ENCODE peak calls at places on chromosomes 13 and 19, in ten cellular contexts. Q is transverse colon, P is HepG2, Z is upper lobe of left lung, W is stomach, K is ovary, N is A549, O is H1, G is tibial nerve, I is sigmoid colon. T is an unnamed sample.

GRCh38 chr19:4115050-4115817 is 8.7 kb downstream of the MAP2K2 start:
- DNase-seq in Q (peak), P (no peak), Z (peak), W (peak), K (no peak), N (no peak), O (no peak), G (no peak), I (no peak), T (no peak)

GRCh38 chr13:110715395-110716234 is 2.1 kb downstream of the ING1 start:
- DNase-seq in Q (peak), P (peak), Z (peak), W (peak), K (peak), N (peak), O (peak), G (peak), I (peak), T (peak)

GRCh38 chr19:43316591-43317319 is 36.7 kb upstream of the CD177 start:
- DNase-seq in Q (peak), P (peak), Z (no peak), W (peak), K (no peak), N (peak), O (peak), G (no peak), I (no peak), T (no peak)

GRCh38 chr13:108195146-108195545 is 20.2 kb downstream of the LIG4 start:
- DNase-seq in Q (no peak), P (no peak), Z (no peak), W (no peak), K (no peak), N (no peak), O (no peak), G (no peak), I (no peak), T (no peak)

GRCh38 chr13:114099191-114099590 is 33.2 kb downstream of the RASA3 start:
- DNase-seq in Q (peak), P (peak), Z (peak), W (no peak), K (peak), N (peak), O (no peak), G (peak), I (peak), T (peak)

GRCh38 chr13:31951215-31951678 is 80.3 kb upstream of the FRY start:
- DNase-seq in Q (peak), P (no peak), Z (peak), W (peak), K (no peak), N (no peak), O (no peak), G (peak), I (peak), T (no peak)

GRCh38 chr19:33734913-33735312 is 61.8 kb upstream of the KCTD15 start:
- DNase-seq in Q (no peak), P (no peak), Z (no peak), W (no peak), K (no peak), N (no peak), O (no peak), G (no peak), I (no peak), T (no peak)

GRCh38 chr19:35648017-35648961 is at the start of gene COX6B1:
- DNase-seq in Q (peak), P (peak), Z (peak), W (peak), K (peak), N (peak), O (peak), G (peak), I (peak), T (peak)

GRCh38 chr13:98310485-98311199 is 133.6 kb upstream of the RNF113B start:
- DNase-seq in Q (no peak), P (peak), Z (no peak), W (no peak), K (no peak), N (no peak), O (no peak), G (no peak), I (no peak), T (no peak)

GRCh38 chr13:50539791-50540530 is 303.5 kb downstream of the DLEU7 start:
- DNase-seq in Q (no peak), P (no peak), Z (no peak), W (no peak), K (no peak), N (no peak), O (no peak), G (no peak), I (no peak), T (no peak)

GRCh38 chr13:24005711-24006281 is 108.5 kb upstream of the C1QTNF9B start:
- DNase-seq in Q (no peak), P (no peak), Z (no peak), W (no peak), K (no peak), N (no peak), O (no peak), G (no peak), I (no peak), T (no peak)

GRCh38 chr13:50319603-50320296 is 304.5 kb downstream of the KCNRG start:
- DNase-seq in Q (no peak), P (peak), Z (no peak), W (no peak), K (no peak), N (peak), O (no peak), G (no peak), I (no peak), T (no peak)

GRCh38 chr13:82717249-82717648 is 1165.0 kb downstream of the SLITRK1 start:
- DNase-seq in Q (no peak), P (no peak), Z (no peak), W (no peak), K (no peak), N (no peak), O (no peak), G (no peak), I (no peak), T (no peak)

GRCh38 chr19:55579766-55580621 is 654 bp downstream of the ZNF579 start:
- DNase-seq in Q (no peak), P (peak), Z (no peak), W (no peak), K (peak), N (peak), O (no peak), G (no peak), I (no peak), T (no peak)

GRCh38 chr19:13935765-13936486 is 2.3 kb downstream of the PODNL1 start:
- DNase-seq in Q (no peak), P (no peak), Z (no peak), W (no peak), K (no peak), N (no peak), O (no peak), G (no peak), I (no peak), T (no peak)

GRCh38 chr13:28375250-28375930 is 119.5 kb downstream of the FLT1 start:
- DNase-seq in Q (no peak), P (no peak), Z (no peak), W (no peak), K (no peak), N (no peak), O (no peak), G (no peak), I (no peak), T (no peak)

GRCh38 chr13:98262307-98262706 is 85.2 kb upstream of the RNF113B start:
- DNase-seq in Q (no peak), P (no peak), Z (no peak), W (no peak), K (no peak), N (no peak), O (no peak), G (no peak), I (no peak), T (no peak)

GRCh38 chr13:84362777-84363176 is 480.5 kb upstream of the SLITRK1 start:
- DNase-seq in Q (no peak), P (no peak), Z (no peak), W (no peak), K (no peak), N (no peak), O (no peak), G (no peak), I (no peak), T (no peak)

GRCh38 chr19:34733266-34733825 is 697 bp upstream of the ZNF181 start:
- DNase-seq in Q (no peak), P (peak), Z (no peak), W (no peak), K (no peak), N (no peak), O (peak), G (peak), I (peak), T (no peak)

GRCh38 chr19:7368456-7368855 is 19.7 kb downstream of the ARHGEF18 start:
- DNase-seq in Q (peak), P (no peak), Z (no peak), W (no peak), K (peak), N (no peak), O (no peak), G (no peak), I (peak), T (no peak)

GRCh38 chr19:40424637-40425449 is 949 bp downstream of the SERTAD1 start:
- DNase-seq in Q (no peak), P (no peak), Z (peak), W (no peak), K (no peak), N (no peak), O (no peak), G (no peak), I (no peak), T (no peak)

GRCh38 chr13:37648604-37649003 is 50.0 kb upstream of the POSTN start:
- DNase-seq in Q (no peak), P (no peak), Z (no peak), W (no peak), K (no peak), N (no peak), O (no peak), G (no peak), I (no peak), T (no peak)

GRCh38 chr19:39671739-39672363 is 16.1 kb downstream of the LGALS16 start:
- DNase-seq in Q (no peak), P (peak), Z (no peak), W (peak), K (no peak), N (peak), O (peak), G (no peak), I (no peak), T (peak)

GRCh38 chr13:41411536-41411935 is 45.8 kb upstream of the RGCC start:
- DNase-seq in Q (no peak), P (peak), Z (no peak), W (no peak), K (no peak), N (peak), O (no peak), G (no peak), I (no peak), T (peak)

GRCh38 chr19:14432817-14433453 is at the start of gene PKN1:
- DNase-seq in Q (peak), P (no peak), Z (peak), W (peak), K (peak), N (peak), O (no peak), G (no peak), I (no peak), T (no peak)

GRCh38 chr19:56837892-56838679 is 2.4 kb downstream of the PEG3 start:
- DNase-seq in Q (peak), P (peak), Z (peak), W (no peak), K (peak), N (no peak), O (no peak), G (peak), I (peak), T (no peak)

GRCh38 chr13:48156466-48156865 is 61.6 kb upstream of the MED4 start:
- DNase-seq in Q (peak), P (no peak), Z (peak), W (peak), K (no peak), N (no peak), O (no peak), G (no peak), I (no peak), T (no peak)

GRCh38 chr19:14333101-14333871 is 48.0 kb upstream of the ADGRE5 start:
- DNase-seq in Q (peak), P (no peak), Z (no peak), W (peak), K (peak), N (peak), O (no peak), G (no peak), I (no peak), T (no peak)

GRCh38 chr13:44904982-44905381 is 84.3 kb downstream of the NUFIP1 start:
- DNase-seq in Q (peak), P (no peak), Z (no peak), W (peak), K (peak), N (peak), O (no peak), G (peak), I (peak), T (no peak)

GRCh38 chr19:29678484-29679106 is 13.3 kb downstream of the PLEKHF1 start:
- DNase-seq in Q (peak), P (peak), Z (no peak), W (no peak), K (peak), N (no peak), O (no peak), G (peak), I (peak), T (peak)

GRCh38 chr19:55500368-55500952 is 12.2 kb downstream of the SSC5D start:
- DNase-seq in Q (no peak), P (no peak), Z (no peak), W (no peak), K (peak), N (no peak), O (no peak), G (no peak), I (no peak), T (no peak)

GRCh38 chr13:52845334-52845761 is 3.1 kb downstream of the PCDH8 start:
- DNase-seq in Q (no peak), P (no peak), Z (no peak), W (no peak), K (no peak), N (no peak), O (no peak), G (no peak), I (no peak), T (no peak)

GRCh38 chr19:13588953-13589833 is 82.9 kb upstream of the CACNA1A start:
- DNase-seq in Q (peak), P (peak), Z (peak), W (peak), K (peak), N (peak), O (peak), G (peak), I (peak), T (no peak)

GRCh38 chr13:74203576-74203975 is 69.4 kb upstream of the KLF12 start:
- DNase-seq in Q (no peak), P (no peak), Z (no peak), W (no peak), K (no peak), N (no peak), O (no peak), G (no peak), I (no peak), T (no peak)

GRCh38 chr13:67226686-67227085 is 3.5 kb downstream of the PCDH9 start:
- DNase-seq in Q (no peak), P (no peak), Z (no peak), W (no peak), K (no peak), N (no peak), O (no peak), G (no peak), I (no peak), T (no peak)

GRCh38 chr13:111423168-111423785 is 102.8 kb downstream of the TEX29 start:
- DNase-seq in Q (no peak), P (no peak), Z (no peak), W (no peak), K (no peak), N (no peak), O (no peak), G (no peak), I (no peak), T (no peak)

GRCh38 chr13:36453518-36453917 is 21.2 kb downstream of the CCNA1 start:
- DNase-seq in Q (no peak), P (no peak), Z (no peak), W (no peak), K (no peak), N (no peak), O (no peak), G (no peak), I (no peak), T (no peak)

GRCh38 chr13:32731576-32731975 is 145.3 kb downstream of the PDS5B start:
- DNase-seq in Q (no peak), P (no peak), Z (no peak), W (no peak), K (no peak), N (peak), O (no peak), G (no peak), I (no peak), T (no peak)

GRCh38 chr13:110177790-110178189 is 129.2 kb downstream of the COL4A1 start:
- DNase-seq in Q (no peak), P (no peak), Z (no peak), W (no peak), K (no peak), N (no peak), O (no peak), G (no peak), I (no peak), T (no peak)

GRCh38 chr19:771332-771785 is 20.4 kb downstream of the MISP start:
- DNase-seq in Q (no peak), P (peak), Z (no peak), W (no peak), K (no peak), N (peak), O (no peak), G (no peak), I (no peak), T (no peak)
- H3K4me3 ChIP-seq in Q (no peak), P (no peak), Z (no peak), W (no peak), K (no peak), N (no peak), O (no peak), G (no peak), I (no peak), T (no peak)

GRCh38 chr13:113084094-113084942 is 21.3 kb upstream of the F7 start:
- DNase-seq in Q (no peak), P (no peak), Z (no peak), W (no peak), K (no peak), N (no peak), O (no peak), G (no peak), I (no peak), T (no peak)
- TF ChIP-seq CTCF in Q (no peak), P (no peak), Z (no peak), W (no peak), K (no peak), N (no peak), O (no peak), G (no peak), I (no peak), T (no peak)

DNA sequence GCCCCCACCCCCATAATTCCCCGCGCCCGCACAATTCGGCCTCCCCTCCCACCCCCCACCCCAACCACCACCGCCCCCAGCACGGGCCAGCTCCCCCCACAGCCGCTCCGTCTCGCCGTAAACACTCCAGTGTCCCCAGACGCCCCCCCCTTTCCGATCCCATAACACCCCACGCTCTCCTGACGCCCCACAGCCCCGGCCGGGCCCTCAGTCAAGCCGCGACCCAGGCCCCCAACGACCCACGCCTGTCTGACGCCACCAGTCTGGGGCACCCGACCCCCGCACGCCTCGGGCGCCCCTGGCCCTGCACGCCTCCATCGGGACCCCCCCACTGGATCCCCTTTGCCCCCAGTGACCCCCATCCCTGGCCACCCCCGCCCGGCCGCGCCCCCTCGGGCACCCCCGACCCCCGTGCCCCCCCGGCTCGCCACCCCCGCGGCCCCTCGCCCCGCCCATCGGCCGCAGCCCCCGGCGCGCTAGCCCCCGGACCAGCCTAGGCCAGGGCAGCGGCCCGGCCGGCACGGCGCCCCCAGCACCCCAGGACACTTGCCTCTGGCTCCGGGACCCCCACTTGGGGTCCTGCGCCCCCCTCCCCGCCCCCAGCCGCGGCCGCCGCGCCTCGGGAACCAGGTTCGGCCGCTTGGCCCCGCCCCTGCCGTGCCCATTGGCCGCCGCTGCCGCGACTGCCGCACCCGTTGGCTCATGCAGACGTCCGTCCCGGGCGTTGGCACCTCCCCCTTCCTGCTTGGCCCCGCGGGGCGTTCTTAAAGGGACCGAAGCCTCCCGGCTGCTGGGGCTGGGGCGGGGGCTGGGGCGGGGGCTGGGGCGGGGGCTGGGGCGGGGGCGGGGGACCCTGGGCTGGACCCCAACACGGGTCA is at the start of gene FKBP8:
- DNase-seq in Q (peak), P (peak), Z (peak), W (peak), K (peak), N (peak), O (peak), G (peak), I (peak), T (peak)
- TF ChIP-seq EP300 in Q (no peak), P (no peak), Z (no peak), W (no peak), K (no peak), N (no peak), O (no peak), G (no peak), I (no peak), T (no peak)

GRCh38 chr19:16584825-16585801 is 12.9 kb upstream of the SLC35E1 start:
- DNase-seq in Q (no peak), P (no peak), Z (no peak), W (no peak), K (no peak), N (no peak), O (no peak), G (no peak), I (no peak), T (no peak)
- H3K4me3 ChIP-seq in Q (no peak), P (no peak), Z (no peak), W (peak), K (no peak), N (no peak), O (no peak), G (peak), I (peak), T (peak)

DNA sequence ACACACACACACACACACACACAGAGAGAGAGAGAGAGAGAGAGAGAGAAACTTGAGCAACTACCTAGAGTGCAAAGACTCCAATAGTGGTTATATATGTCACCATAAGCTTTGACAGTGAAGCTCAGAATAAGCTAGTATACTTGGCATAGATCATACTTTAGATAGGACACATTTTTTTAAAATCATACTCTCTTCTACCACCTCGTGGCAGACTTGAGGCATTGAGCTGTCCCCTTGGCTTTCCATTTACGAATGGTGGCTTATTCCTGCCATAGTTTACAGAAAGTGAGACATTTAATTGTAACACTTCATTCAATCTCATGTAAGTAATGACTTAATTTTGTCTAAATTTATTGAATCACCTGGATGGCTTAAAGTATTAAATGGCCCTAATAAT is 108.2 kb downstream of the EDNRB start:
- DNase-seq in Q (no peak), P (no peak), Z (no peak), W (no peak), K (no peak), N (peak), O (no peak), G (no peak), I (no peak), T (no peak)
- TF ChIP-seq CTCF in Q (no peak), P (no peak), Z (peak), W (no peak), K (no peak), N (no peak), O (no peak), G (no peak), I (no peak), T (no peak)

DNA sequence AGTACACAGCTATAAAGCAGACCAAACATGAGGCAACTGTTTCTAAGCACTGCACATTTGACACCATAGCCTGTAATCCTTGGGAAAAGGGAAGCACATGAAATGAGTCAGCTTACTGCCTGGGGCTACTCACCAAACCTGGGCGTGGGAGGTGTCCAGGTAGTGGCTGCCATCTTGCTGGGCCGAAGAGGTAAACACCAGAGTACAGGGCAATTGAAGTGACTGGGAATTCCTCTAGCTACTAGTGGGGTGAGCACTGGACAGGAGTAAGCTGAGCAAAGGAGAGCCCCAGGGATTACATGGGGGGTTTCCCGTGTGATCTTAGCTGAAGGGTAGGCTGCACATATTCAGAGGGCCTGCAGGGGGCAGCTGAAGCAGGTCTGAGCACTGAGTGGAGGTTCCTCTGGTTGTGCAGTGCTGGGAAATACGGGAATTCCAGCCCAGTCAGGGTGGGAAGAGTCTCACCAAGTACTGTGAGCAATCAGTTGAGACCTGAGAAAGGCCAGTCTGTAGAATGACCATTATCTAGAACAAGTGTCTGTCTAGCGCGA is 140.5 kb downstream of the SLC7A1 start:
- DNase-seq in Q (no peak), P (peak), Z (no peak), W (no peak), K (no peak), N (peak), O (no peak), G (no peak), I (no peak), T (peak)
- TF ChIP-seq EP300 in Q (no peak), P (no peak), Z (no peak), W (no peak), K (no peak), N (no peak), O (no peak), G (no peak), I (no peak), T (no peak)

GRCh38 chr13:91348906-91349435 is 1.5 kb downstream of the MIR17HG start:
- DNase-seq in Q (peak), P (peak), Z (peak), W (peak), K (peak), N (peak), O (no peak), G (peak), I (peak), T (peak)
- H3K4me3 ChIP-seq in Q (peak), P (peak), Z (peak), W (peak), K (peak), N (peak), O (peak), G (peak), I (peak), T (peak)

T was measured in esophagus muscularis mucosa.